ENCODE peak calls at places on chromosomes 1 and 21, in nine cellular contexts. F is SK-N-SH; R is fibroblast of lung; M is GM06990; K is psoas muscle; E is upper lobe of right lung; N is endothelial cell of umbilical vein; Q is uterus; L is CD8-positive, alpha-beta T cell. W is an unnamed sample.
A peak's percentile ranks its signal among the peaks of the same experiment; 100 is the strongest.

GRCh38 chr1:17287377-17287776 is 20.6 kb upstream of the PADI4 start:
- DNase-seq in F (no peak), R (peak; percentile 87), M (no peak), K (no peak), E (peak; percentile 31), N (no peak), Q (no peak), L (no peak), W (no peak)

GRCh38 chr1:53710584-53710983 is 28.4 kb downstream of the GLIS1 start:
- DNase-seq in F (no peak), R (no peak), M (no peak), K (no peak), E (no peak), N (no peak), Q (no peak), L (no peak), W (no peak)

GRCh38 chr1:7223334-7224080 is 438.3 kb downstream of the CAMTA1 start:
- DNase-seq in F (no peak), R (peak; percentile 93), M (no peak), K (no peak), E (no peak), N (no peak), Q (no peak), L (no peak), W (no peak)

GRCh38 chr1:86487805-86488141 is 19.0 kb downstream of the CLCA1 start:
- DNase-seq in F (no peak), R (no peak), M (no peak), K (no peak), E (no peak), N (no peak), Q (no peak), L (no peak), W (no peak)

GRCh38 chr1:36258960-36259344 is 34.7 kb downstream of the THRAP3 start:
- DNase-seq in F (no peak), R (peak; percentile 57), M (no peak), K (no peak), E (no peak), N (no peak), Q (no peak), L (no peak), W (no peak)

GRCh38 chr1:84164156-84164555 is 20.1 kb downstream of the PRKACB start:
- DNase-seq in F (no peak), R (no peak), M (no peak), K (no peak), E (no peak), N (no peak), Q (no peak), L (no peak), W (no peak)

GRCh38 chr1:55500601-55501000 is 285.4 kb upstream of the USP24 start:
- DNase-seq in F (no peak), R (no peak), M (no peak), K (no peak), E (no peak), N (no peak), Q (no peak), L (no peak), W (no peak)

GRCh38 chr1:196393742-196394141 is 214.5 kb downstream of the KCNT2 start:
- DNase-seq in F (no peak), R (peak; percentile 69), M (no peak), K (peak; percentile 12), E (no peak), N (peak; percentile 82), Q (no peak), L (no peak), W (no peak)

GRCh38 chr21:39114871-39115658 is 68.2 kb downstream of the PSMG1 start:
- DNase-seq in F (no peak), R (peak; percentile 80), M (no peak), K (no peak), E (no peak), N (no peak), Q (no peak), L (no peak), W (no peak)

GRCh38 chr1:1435911-1436633 is 582 bp downstream of the VWA1 start:
- DNase-seq in F (peak; percentile 56), R (no peak), M (no peak), K (no peak), E (no peak), N (no peak), Q (peak; percentile 22), L (no peak), W (no peak)

GRCh38 chr1:70403759-70404158 is 7.3 kb upstream of the CTH start:
- DNase-seq in F (no peak), R (no peak), M (no peak), K (no peak), E (no peak), N (no peak), Q (no peak), L (no peak), W (no peak)

GRCh38 chr1:103461171-103462105 is 64.1 kb upstream of the RNPC3 start:
- DNase-seq in F (peak; percentile 21), R (peak; percentile 12), M (no peak), K (no peak), E (no peak), N (peak; percentile 18), Q (no peak), L (no peak), W (no peak)

GRCh38 chr21:37916795-37917142 is 512 bp upstream of the KCNJ6 start:
- DNase-seq in F (peak; percentile 57), R (no peak), M (no peak), K (no peak), E (no peak), N (no peak), Q (no peak), L (no peak), W (no peak)

GRCh38 chr1:210800301-210800700 is 333.6 kb downstream of the KCNH1 start:
- DNase-seq in F (no peak), R (no peak), M (no peak), K (no peak), E (no peak), N (no peak), Q (no peak), L (no peak), W (no peak)

GRCh38 chr1:53332188-53332564 is 4.3 kb upstream of the LRP8 start:
- DNase-seq in F (no peak), R (no peak), M (no peak), K (no peak), E (peak; percentile 22), N (no peak), Q (peak; percentile 6), L (no peak), W (no peak)

GRCh38 chr1:246680696-246681127 is 43.5 kb upstream of the SCCPDH start:
- DNase-seq in F (no peak), R (no peak), M (no peak), K (no peak), E (no peak), N (no peak), Q (no peak), L (no peak), W (no peak)

GRCh38 chr1:201028473-201028889 is 5.0 kb upstream of the KIF21B start:
- DNase-seq in F (no peak), R (no peak), M (no peak), K (no peak), E (no peak), N (peak; percentile 40), Q (peak; percentile 40), L (no peak), W (no peak)

GRCh38 chr1:201025571-201026002 is 2.1 kb upstream of the KIF21B start:
- DNase-seq in F (no peak), R (peak; percentile 61), M (peak; percentile 59), K (no peak), E (no peak), N (peak; percentile 47), Q (no peak), L (no peak), W (no peak)

GRCh38 chr1:201026746-201027145 is 3.2 kb upstream of the KIF21B start:
- DNase-seq in F (no peak), R (no peak), M (no peak), K (no peak), E (no peak), N (no peak), Q (no peak), L (no peak), W (no peak)

GRCh38 chr1:201024251-201024998 is 911 bp upstream of the KIF21B start:
- DNase-seq in F (no peak), R (no peak), M (no peak), K (no peak), E (no peak), N (no peak), Q (no peak), L (no peak), W (no peak)

DNA sequence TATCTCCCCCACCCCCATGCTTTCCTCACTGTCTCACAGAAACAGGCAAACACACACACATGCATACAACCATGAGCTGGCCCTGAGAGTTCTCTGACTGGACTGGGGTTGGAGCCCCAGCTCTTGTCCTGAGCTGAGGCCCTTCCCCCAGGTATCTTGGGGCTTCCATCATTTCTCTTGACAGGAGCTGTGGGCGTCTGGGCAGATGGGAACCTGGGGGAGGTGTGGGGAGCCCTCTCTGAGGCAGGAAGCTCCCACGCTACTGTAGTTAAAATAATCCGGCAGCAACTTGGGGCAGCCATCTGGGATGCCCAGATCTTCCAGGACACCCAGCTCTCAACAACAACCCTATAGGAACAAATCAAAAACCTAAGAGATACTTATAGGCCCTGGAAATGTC is 2.7 kb upstream of the KIF21B start:
- DNase-seq in F (no peak), R (no peak), M (no peak), K (no peak), E (no peak), N (no peak), Q (no peak), L (no peak), W (no peak)
- H3K36me3 ChIP-seq in F (no peaks in the 10 kb centered on the region), R (no peaks in the 10 kb centered on the region), M (no peaks in the 10 kb centered on the region), K (no peaks in the 10 kb centered on the region), E (no peaks in the 10 kb centered on the region), N (no peaks in the 10 kb centered on the region), Q (no peaks in the 10 kb centered on the region), L (no peaks in the 10 kb centered on the region), W (no peaks in the 10 kb centered on the region)

GRCh38 chr1:46194641-46195179 is 3.5 kb downstream of the POMGNT1 start:
- DNase-seq in F (no peak), R (no peak), M (no peak), K (no peak), E (no peak), N (no peak), Q (no peak), L (no peak), W (no peak)
- H3K36me3 ChIP-seq in F (peaks cover 59% of the 10 kb centered on the region), R (peaks cover 20% of the 10 kb centered on the region), M (peaks cover 13% of the 10 kb centered on the region), K (peaks cover 4% of the 10 kb centered on the region), E (peaks cover 49% of the 10 kb centered on the region), N (no peaks in the 10 kb centered on the region), Q (no peaks in the 10 kb centered on the region), L (peaks cover 26% of the 10 kb centered on the region), W (peaks cover 21% of the 10 kb centered on the region)

GRCh38 chr1:43673261-43673660 is 23.3 kb downstream of the KDM4A start:
- DNase-seq in F (no peak), R (no peak), M (no peak), K (no peak), E (no peak), N (no peak), Q (no peak), L (no peak), W (no peak)
- H3K36me3 ChIP-seq in F (peaks cover 51% of the 10 kb centered on the region), R (peaks cover 26% of the 10 kb centered on the region), M (peaks cover 48% of the 10 kb centered on the region), K (peaks cover 23% of the 10 kb centered on the region), E (peaks cover 97% of the 10 kb centered on the region), N (peaks cover 29% of the 10 kb centered on the region), Q (no peaks in the 10 kb centered on the region), L (peaks cover 55% of the 10 kb centered on the region), W (peaks cover 49% of the 10 kb centered on the region)

DNA sequence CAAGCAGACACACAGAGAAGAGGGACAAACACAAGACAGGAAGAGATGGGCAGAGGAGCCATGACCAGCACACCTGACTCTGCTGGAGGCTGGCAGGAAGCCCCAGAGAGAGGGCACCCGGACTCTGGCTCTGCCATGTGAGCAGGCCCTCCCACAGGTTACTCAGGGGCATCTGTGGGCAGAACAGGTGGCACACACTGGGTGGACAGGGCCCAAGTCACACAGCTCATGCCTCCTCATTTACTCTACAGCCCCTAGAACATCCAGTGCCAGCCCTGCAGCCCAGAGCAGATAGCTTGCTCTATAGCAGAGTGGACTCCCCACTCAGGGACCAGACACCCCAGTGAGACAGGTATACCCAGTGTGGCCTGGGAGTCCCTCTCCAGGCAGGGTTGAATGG is 28.7 kb downstream of the PACC1 start:
- DNase-seq in F (no peak), R (no peak), M (no peak), K (no peak), E (no peak), N (no peak), Q (no peak), L (no peak), W (no peak)
- H3K36me3 ChIP-seq in F (peaks cover 36% of the 10 kb centered on the region), R (peaks cover 5% of the 10 kb centered on the region), M (peaks cover 16% of the 10 kb centered on the region), K (no peaks in the 10 kb centered on the region), E (peaks cover 19% of the 10 kb centered on the region), N (peaks cover 4% of the 10 kb centered on the region), Q (no peaks in the 10 kb centered on the region), L (peaks cover 13% of the 10 kb centered on the region), W (peaks cover 9% of the 10 kb centered on the region)

W was measured in thoracic aorta.